ENCODE peak calls at places on chromosomes 4 and X, in eight cellular contexts. N, Q, T, V, R, E, J and X are unnamed samples.

GRCh38 chr4:6420036-6420435 is 52.4 kb downstream of the PPP2R2C start:
- DNase-seq in V (no peak), N (no peak), T (no peak), Q (no peak), J (no peak), R (no peak), E (no peak), X (no peak)

GRCh38 chr4:26753642-26754041 is 107.0 kb upstream of the STIM2 start:
- DNase-seq in E (no peak), Q (no peak), N (peak; percentile 47), R (no peak), T (no peak), V (peak; percentile 45), J (peak; percentile 32), X (peak; percentile 70)

GRCh38 chrX:40418413-40419195 is 162.2 kb upstream of the ATP6AP2 start:
- DNase-seq in E (no peak), T (no peak), R (no peak), Q (no peak), N (no peak), V (no peak), J (peak; percentile 54), X (no peak)

GRCh38 chr4:72418458-72418857 is 150.6 kb downstream of the ADAMTS3 start:
- DNase-seq in N (peak; percentile 88), V (peak; percentile 46), T (no peak), E (peak; percentile 90), J (peak; percentile 90), Q (peak; percentile 85), R (peak; percentile 89), X (peak; percentile 84)

GRCh38 chr4:13844740-13845139 is 217.2 kb upstream of the BOD1L1 start:
- DNase-seq in V (no peak), Q (no peak), T (no peak), R (no peak), N (peak; percentile 43), J (no peak), E (peak; percentile 50), X (peak; percentile 43)

GRCh38 chr4:95142877-95143412 is 385.2 kb downstream of the BMPR1B start:
- DNase-seq in Q (no peak), T (no peak), E (no peak), R (no peak), V (no peak), N (no peak), J (no peak), X (peak; percentile 39)

GRCh38 chrX:104270916-104271512 is 16.3 kb upstream of the ESX1 start:
- DNase-seq in T (no peak), E (peak; percentile 56), N (peak; percentile 46), J (peak; percentile 82), R (peak; percentile 62), V (peak; percentile 31), Q (peak; percentile 12), X (peak; percentile 47)

GRCh38 chrX:100872161-100872560 is 2.0 kb downstream of the NOX1 start:
- DNase-seq in R (no peak), N (peak; percentile 65), V (no peak), Q (peak; percentile 8), J (no peak), T (no peak), E (no peak), X (peak; percentile 74)

GRCh38 chrX:120697053-120697452 is 67.2 kb upstream of the C1GALT1C1 start:
- DNase-seq in Q (no peak), R (no peak), E (no peak), N (no peak), V (no peak), T (no peak), J (no peak), X (no peak)

GRCh38 chrX:43882294-43882681 is at the start of gene MAOB:
- DNase-seq in Q (no peak), R (no peak), N (no peak), V (peak; percentile 61), J (no peak), E (peak; percentile 30), T (no peak), X (no peak)

GRCh38 chr4:108695062-108695461 is 44.7 kb downstream of the OSTC start:
- DNase-seq in T (no peak), V (no peak), N (no peak), J (no peak), R (no peak), E (no peak), Q (no peak), X (no peak)

GRCh38 chr4:43778187-43778915 is 670.3 kb downstream of the KCTD8 start:
- DNase-seq in E (no peak), Q (no peak), V (no peak), J (no peak), N (no peak), T (no peak), R (no peak), X (no peak)

GRCh38 chr4:139243448-139244365 is 36.3 kb downstream of the MGARP start:
- DNase-seq in J (peak; percentile 91), T (no peak), E (peak; percentile 97), V (no peak), R (peak; percentile 72), N (peak; percentile 95), Q (peak; percentile 99), X (peak; percentile 97)

GRCh38 chr4:27149541-27150212 is 289.0 kb downstream of the STIM2 start:
- DNase-seq in E (peak; percentile 74), N (peak; percentile 14), Q (peak; percentile 5), T (no peak), J (peak; percentile 45), V (no peak), R (no peak), X (peak; percentile 1)

GRCh38 chr4:88320780-88321373 is 36.5 kb upstream of the PPM1K start:
- DNase-seq in T (no peak), N (peak; percentile 6), E (peak; percentile 19), V (peak; percentile 17), R (peak; percentile 4), J (peak; percentile 30), Q (peak; percentile 30), X (peak; percentile 78)

GRCh38 chrX:154607370-154607769 is 11.7 kb downstream of the CTAG1B start:
- DNase-seq in R (no peak), T (no peak), V (no peak), E (no peak), J (peak; percentile 81), Q (no peak), N (no peak), X (no peak)

GRCh38 chr4:30722916-30723270 is 2.7 kb downstream of the PCDH7 start:
- DNase-seq in T (no peak), N (no peak), E (no peak), R (peak; percentile 46), J (no peak), Q (no peak), V (no peak), X (no peak)

GRCh38 chrX:70437011-70437410 is 7.6 kb upstream of the DLG3 start:
- DNase-seq in R (no peak), N (peak; percentile 49), T (no peak), Q (no peak), E (peak; percentile 30), J (no peak), V (no peak), X (no peak)

GRCh38 chrX:70434914-70435586 is 9.6 kb upstream of the DLG3 start:
- DNase-seq in J (no peak), V (peak; percentile 33), N (peak; percentile 26), T (no peak), R (no peak), Q (peak; percentile 16), E (peak; percentile 38), X (peak; percentile 54)

GRCh38 chrX:70437921-70438665 is 6.5 kb upstream of the DLG3 start:
- DNase-seq in T (no peak), R (no peak), Q (no peak), E (no peak), V (no peak), J (peak; percentile 19), N (peak; percentile 15), X (peak; percentile 13)

GRCh38 chrX:70434352-70434866 is 10.2 kb upstream of the DLG3 start:
- DNase-seq in N (peak; percentile 73), E (peak; percentile 90), V (peak; percentile 87), R (peak; percentile 58), Q (peak; percentile 70), T (peak; percentile 65), J (peak; percentile 89), X (peak; percentile 78)

GRCh38 chrX:70436380-70436779 is 8.3 kb upstream of the DLG3 start:
- DNase-seq in Q (no peak), T (no peak), E (peak; percentile 20), N (no peak), V (no peak), R (no peak), J (no peak), X (peak; percentile 23)
- TF ChIP-seq CTCF in Q (no peak), T (peak; percentile 49), E (no peak), N (no peak), V (no peak), R (peak; percentile 2), J (no peak), X (peak; percentile 21)

DNA sequence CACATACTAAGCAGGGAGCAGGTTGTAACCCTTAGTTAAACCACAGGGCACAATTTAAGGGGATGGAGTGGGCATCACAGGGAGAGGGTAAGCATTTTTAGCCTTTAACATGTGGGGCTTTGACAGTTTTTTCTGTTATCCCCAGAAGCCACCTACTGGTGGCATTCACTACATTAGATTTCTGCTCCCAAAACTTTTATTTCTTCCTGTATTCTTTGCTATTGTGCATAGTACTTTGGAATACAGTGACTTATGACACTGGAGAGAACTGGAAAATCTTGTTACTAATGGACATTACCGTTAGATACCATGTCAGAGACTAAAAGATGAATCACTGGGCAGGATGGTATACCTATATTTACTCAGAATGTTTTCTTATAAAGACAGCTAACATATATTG is 7.3 kb downstream of the TRIM75 start:
- DNase-seq in Q (no peak), E (peak; percentile 8), N (no peak), J (peak; percentile 62), R (no peak), T (no peak), V (no peak), X (peak; percentile 9)
- TF ChIP-seq CTCF in Q (peak; percentile 38), E (peak; percentile 30), N (peak; percentile 37), J (peak; percentile 55), R (no peak), T (peak; percentile 45), V (peak; percentile 25), X (peak; percentile 24)

GRCh38 chr4:166941629-166942028 is 292.7 kb downstream of the SPOCK3 start:
- DNase-seq in T (no peak), J (peak; percentile 89), E (peak; percentile 16), N (no peak), Q (no peak), R (no peak), V (no peak), X (peak; percentile 1)
- TF ChIP-seq CTCF in T (no peak), J (no peak), E (no peak), N (no peak), Q (no peak), R (no peak), V (no peak), X (no peak)

GRCh38 chrX:9880237-9880636 is 86.9 kb upstream of the CLDN34 start:
- DNase-seq in V (no peak), T (no peak), Q (no peak), N (no peak), E (no peak), R (no peak), J (no peak), X (no peak)

GRCh38 chrX:9880912-9881311 is 86.2 kb upstream of the CLDN34 start:
- DNase-seq in R (peak; percentile 1), E (no peak), J (no peak), N (no peak), T (no peak), Q (no peak), V (no peak), X (no peak)

GRCh38 chrX:9884031-9884779 is 83.0 kb upstream of the CLDN34 start:
- DNase-seq in E (no peak), Q (no peak), N (peak; percentile 49), T (no peak), J (no peak), R (peak; percentile 66), V (no peak), X (peak; percentile 64)

GRCh38 chrX:9885150-9885549 is 82.0 kb upstream of the CLDN34 start:
- DNase-seq in T (no peak), R (peak; percentile 85), N (peak; percentile 75), Q (peak; percentile 51), J (peak; percentile 74), V (peak; percentile 44), E (peak; percentile 64), X (peak; percentile 80)

GRCh38 chrX:9882669-9883446 is 84.3 kb upstream of the CLDN34 start:
- DNase-seq in J (no peak), N (peak; percentile 88), Q (no peak), V (no peak), E (no peak), T (no peak), R (peak; percentile 91), X (peak; percentile 55)
- TF ChIP-seq CTCF in J (peak; percentile 37), N (peak; percentile 18), Q (no peak), V (no peak), E (no peak), T (no peak), R (no peak), X (peak; percentile 33)